ENCODE peak calls at places on chromosome 10, in eight cellular contexts. One of them, this sample, is unnamed.

GRCh38 chr10:84876116-84876999 is 548.0 kb downstream of the CCSER2 start:
- DNase-seq in stimulated activated CD4-positive, alpha-beta T cell treated with anti-CD3 and anti-CD28 coated beads, Interleukin-2, amount 100 ng/mL, for 48 hours: no peak
- DNase-seq in NCI-H1694: no peak
- DNase-seq in head of caudate nucleus: no peak
- DNase-seq in T-helper 17 cell: no peak
- DNase-seq in KG1: no peak
- DNase-seq in Calu3: no peak
- DNase-seq in nucleus accumbens: no peak
- DNase-seq in this sample: no peak

GRCh38 chr10:11721813-11722212 is 20.4 kb upstream of the ECHDC3 start:
- DNase-seq in stimulated activated CD4-positive, alpha-beta T cell treated with anti-CD3 and anti-CD28 coated beads, Interleukin-2, amount 100 ng/mL, for 48 hours: no peak
- DNase-seq in T-helper 17 cell: no peak
- DNase-seq in KG1: no peak
- DNase-seq in nucleus accumbens: no peak
- DNase-seq in NCI-H1694: no peak
- DNase-seq in head of caudate nucleus: no peak
- DNase-seq in Calu3: no peak
- DNase-seq in this sample: no peak

GRCh38 chr10:102113956-102114857 is 6.0 kb downstream of the LDB1 start:
- DNase-seq in T-helper 17 cell: no peak
- DNase-seq in nucleus accumbens: no peak
- DNase-seq in stimulated activated CD4-positive, alpha-beta T cell treated with anti-CD3 and anti-CD28 coated beads, Interleukin-2, amount 100 ng/mL, for 48 hours: no peak
- DNase-seq in head of caudate nucleus: no peak
- DNase-seq in KG1: no peak
- DNase-seq in NCI-H1694: peak; percentile 57
- DNase-seq in Calu3: peak; percentile 12
- DNase-seq in this sample: no peak

GRCh38 chr10:4770766-4771553 is 55.0 kb upstream of the AKR1E2 start:
- DNase-seq in T-helper 17 cell: no peak
- DNase-seq in Calu3: no peak
- DNase-seq in nucleus accumbens: no peak
- DNase-seq in NCI-H1694: no peak
- DNase-seq in head of caudate nucleus: no peak
- DNase-seq in stimulated activated CD4-positive, alpha-beta T cell treated with anti-CD3 and anti-CD28 coated beads, Interleukin-2, amount 100 ng/mL, for 48 hours: no peak
- DNase-seq in KG1: no peak
- DNase-seq in this sample: no peak

GRCh38 chr10:13767721-13768178 is 181.0 kb downstream of the PRPF18 start:
- DNase-seq in nucleus accumbens: no peak
- DNase-seq in stimulated activated CD4-positive, alpha-beta T cell treated with anti-CD3 and anti-CD28 coated beads, Interleukin-2, amount 100 ng/mL, for 48 hours: no peak
- DNase-seq in head of caudate nucleus: no peak
- DNase-seq in T-helper 17 cell: no peak
- DNase-seq in NCI-H1694: no peak
- DNase-seq in KG1: no peak
- DNase-seq in Calu3: no peak
- DNase-seq in this sample: no peak

GRCh38 chr10:51367120-51367519 is 292.8 kb downstream of the PRKG1 start:
- DNase-seq in head of caudate nucleus: no peak
- DNase-seq in nucleus accumbens: no peak
- DNase-seq in KG1: no peak
- DNase-seq in Calu3: no peak
- DNase-seq in NCI-H1694: no peak
- DNase-seq in T-helper 17 cell: no peak
- DNase-seq in stimulated activated CD4-positive, alpha-beta T cell treated with anti-CD3 and anti-CD28 coated beads, Interleukin-2, amount 100 ng/mL, for 48 hours: no peak
- DNase-seq in this sample: no peak

GRCh38 chr10:68135922-68136718 is 26.8 kb downstream of the MYPN start:
- DNase-seq in head of caudate nucleus: no peak
- DNase-seq in T-helper 17 cell: no peak
- DNase-seq in stimulated activated CD4-positive, alpha-beta T cell treated with anti-CD3 and anti-CD28 coated beads, Interleukin-2, amount 100 ng/mL, for 48 hours: no peak
- DNase-seq in Calu3: peak; percentile 52
- DNase-seq in NCI-H1694: no peak
- DNase-seq in KG1: no peak
- DNase-seq in nucleus accumbens: no peak
- DNase-seq in this sample: no peak

GRCh38 chr10:95183132-95183450 is 10.9 kb upstream of the ACSM6 start:
- DNase-seq in nucleus accumbens: peak; percentile 14
- DNase-seq in T-helper 17 cell: no peak
- DNase-seq in head of caudate nucleus: no peak
- DNase-seq in KG1: peak; percentile 6
- DNase-seq in Calu3: no peak
- DNase-seq in stimulated activated CD4-positive, alpha-beta T cell treated with anti-CD3 and anti-CD28 coated beads, Interleukin-2, amount 100 ng/mL, for 48 hours: no peak
- DNase-seq in NCI-H1694: no peak
- DNase-seq in this sample: no peak

GRCh38 chr10:106436123-106436740 is 728.3 kb downstream of the SORCS1 start:
- DNase-seq in NCI-H1694: no peak
- DNase-seq in head of caudate nucleus: no peak
- DNase-seq in T-helper 17 cell: no peak
- DNase-seq in stimulated activated CD4-positive, alpha-beta T cell treated with anti-CD3 and anti-CD28 coated beads, Interleukin-2, amount 100 ng/mL, for 48 hours: no peak
- DNase-seq in nucleus accumbens: no peak
- DNase-seq in Calu3: no peak
- DNase-seq in KG1: no peak
- DNase-seq in this sample: no peak

GRCh38 chr10:103470755-103471653 is 8.0 kb downstream of the CALHM3 start:
- DNase-seq in head of caudate nucleus: no peak
- DNase-seq in Calu3: no peak
- DNase-seq in T-helper 17 cell: peak; percentile 40
- DNase-seq in NCI-H1694: no peak
- DNase-seq in KG1: peak; percentile 96
- DNase-seq in stimulated activated CD4-positive, alpha-beta T cell treated with anti-CD3 and anti-CD28 coated beads, Interleukin-2, amount 100 ng/mL, for 48 hours: peak; percentile 46
- DNase-seq in nucleus accumbens: no peak
- DNase-seq in this sample: peak; percentile 94

GRCh38 chr10:108385963-108386362 is 1221.5 kb upstream of the SORCS1 start:
- DNase-seq in T-helper 17 cell: no peak
- DNase-seq in NCI-H1694: no peak
- DNase-seq in head of caudate nucleus: no peak
- DNase-seq in nucleus accumbens: no peak
- DNase-seq in KG1: no peak
- DNase-seq in Calu3: no peak
- DNase-seq in stimulated activated CD4-positive, alpha-beta T cell treated with anti-CD3 and anti-CD28 coated beads, Interleukin-2, amount 100 ng/mL, for 48 hours: no peak
- DNase-seq in this sample: no peak

GRCh38 chr10:73859441-73860049 is 14.8 kb downstream of the CAMK2G start:
- DNase-seq in head of caudate nucleus: no peak
- DNase-seq in nucleus accumbens: no peak
- DNase-seq in T-helper 17 cell: no peak
- DNase-seq in NCI-H1694: no peak
- DNase-seq in Calu3: no peak
- DNase-seq in stimulated activated CD4-positive, alpha-beta T cell treated with anti-CD3 and anti-CD28 coated beads, Interleukin-2, amount 100 ng/mL, for 48 hours: peak; percentile 23
- DNase-seq in KG1: no peak
- DNase-seq in this sample: no peak

GRCh38 chr10:17872191-17873091 is 63.3 kb downstream of the MRC1 start:
- DNase-seq in head of caudate nucleus: no peak
- DNase-seq in KG1: peak; percentile 7
- DNase-seq in Calu3: no peak
- DNase-seq in nucleus accumbens: no peak
- DNase-seq in T-helper 17 cell: no peak
- DNase-seq in stimulated activated CD4-positive, alpha-beta T cell treated with anti-CD3 and anti-CD28 coated beads, Interleukin-2, amount 100 ng/mL, for 48 hours: no peak
- DNase-seq in NCI-H1694: peak; percentile 35
- DNase-seq in this sample: no peak

GRCh38 chr10:106863549-106863948 is 301.0 kb downstream of the SORCS1 start:
- DNase-seq in Calu3: no peak
- DNase-seq in T-helper 17 cell: no peak
- DNase-seq in KG1: no peak
- DNase-seq in stimulated activated CD4-positive, alpha-beta T cell treated with anti-CD3 and anti-CD28 coated beads, Interleukin-2, amount 100 ng/mL, for 48 hours: no peak
- DNase-seq in head of caudate nucleus: no peak
- DNase-seq in nucleus accumbens: no peak
- DNase-seq in NCI-H1694: no peak
- DNase-seq in this sample: no peak

This sample was measured in HL-60.